ENCODE peak calls at places on chromosomes 13 and 19, in four cellular contexts. One of them, this sample, is unnamed.

GRCh38 chr13:31909889-31910551 is 121.6 kb upstream of the FRY start:
- DNase-seq in activated naive CD8-positive, alpha-beta T cell treated with anti-CD3 and anti-CD28 coated beads for 36 hours: peak
- DNase-seq in psoas muscle: no peak
- DNase-seq in NCI-H748 treated with DMSO at 0.1 percent for 48 hours: peak
- DNase-seq in this sample: peak

GRCh38 chr13:32622827-32623226 is 36.6 kb downstream of the PDS5B start:
- DNase-seq in activated naive CD8-positive, alpha-beta T cell treated with anti-CD3 and anti-CD28 coated beads for 36 hours: no peak
- DNase-seq in psoas muscle: no peak
- DNase-seq in NCI-H748 treated with DMSO at 0.1 percent for 48 hours: no peak
- DNase-seq in this sample: peak

GRCh38 chr13:33644607-33645543 is 173.1 kb upstream of the RFC3 start:
- DNase-seq in activated naive CD8-positive, alpha-beta T cell treated with anti-CD3 and anti-CD28 coated beads for 36 hours: no peak
- DNase-seq in psoas muscle: peak
- DNase-seq in NCI-H748 treated with DMSO at 0.1 percent for 48 hours: no peak
- DNase-seq in this sample: peak

GRCh38 chr19:8877854-8878705 is 45.9 kb downstream of the MBD3L1 start:
- DNase-seq in activated naive CD8-positive, alpha-beta T cell treated with anti-CD3 and anti-CD28 coated beads for 36 hours: no peak
- DNase-seq in psoas muscle: no peak
- DNase-seq in NCI-H748 treated with DMSO at 0.1 percent for 48 hours: no peak
- DNase-seq in this sample: no peak

GRCh38 chr19:19256072-19256969 is 16.8 kb downstream of the TM6SF2 start:
- DNase-seq in activated naive CD8-positive, alpha-beta T cell treated with anti-CD3 and anti-CD28 coated beads for 36 hours: no peak
- DNase-seq in psoas muscle: no peak
- DNase-seq in NCI-H748 treated with DMSO at 0.1 percent for 48 hours: peak
- DNase-seq in this sample: no peak

GRCh38 chr13:95787356-95788099 is 110.6 kb downstream of the DNAJC3 start:
- DNase-seq in activated naive CD8-positive, alpha-beta T cell treated with anti-CD3 and anti-CD28 coated beads for 36 hours: no peak
- DNase-seq in psoas muscle: no peak
- DNase-seq in NCI-H748 treated with DMSO at 0.1 percent for 48 hours: no peak
- DNase-seq in this sample: no peak

GRCh38 chr19:10961073-10961762 is 388 bp downstream of the SMARCA4 start:
- DNase-seq in activated naive CD8-positive, alpha-beta T cell treated with anti-CD3 and anti-CD28 coated beads for 36 hours: no peak
- DNase-seq in psoas muscle: peak
- DNase-seq in NCI-H748 treated with DMSO at 0.1 percent for 48 hours: no peak
- DNase-seq in this sample: peak

GRCh38 chr13:43128504-43128929 is 105.1 kb downstream of the DNAJC15 start:
- DNase-seq in activated naive CD8-positive, alpha-beta T cell treated with anti-CD3 and anti-CD28 coated beads for 36 hours: no peak
- DNase-seq in psoas muscle: peak
- DNase-seq in NCI-H748 treated with DMSO at 0.1 percent for 48 hours: no peak
- DNase-seq in this sample: no peak

GRCh38 chr19:38735257-38735686 is 9.0 kb downstream of the CAPN12 start:
- DNase-seq in activated naive CD8-positive, alpha-beta T cell treated with anti-CD3 and anti-CD28 coated beads for 36 hours: peak
- DNase-seq in psoas muscle: no peak
- DNase-seq in NCI-H748 treated with DMSO at 0.1 percent for 48 hours: peak
- DNase-seq in this sample: peak

GRCh38 chr13:51325837-51326236 is 13.7 kb upstream of the SERPINE3 start:
- DNase-seq in activated naive CD8-positive, alpha-beta T cell treated with anti-CD3 and anti-CD28 coated beads for 36 hours: no peak
- DNase-seq in psoas muscle: no peak
- DNase-seq in NCI-H748 treated with DMSO at 0.1 percent for 48 hours: no peak
- DNase-seq in this sample: no peak

GRCh38 chr13:95184317-95184716 is 116.9 kb downstream of the ABCC4 start:
- DNase-seq in activated naive CD8-positive, alpha-beta T cell treated with anti-CD3 and anti-CD28 coated beads for 36 hours: no peak
- DNase-seq in psoas muscle: no peak
- DNase-seq in NCI-H748 treated with DMSO at 0.1 percent for 48 hours: no peak
- DNase-seq in this sample: no peak

GRCh38 chr13:83620535-83621220 is 261.6 kb downstream of the SLITRK1 start:
- DNase-seq in activated naive CD8-positive, alpha-beta T cell treated with anti-CD3 and anti-CD28 coated beads for 36 hours: no peak
- DNase-seq in psoas muscle: no peak
- DNase-seq in NCI-H748 treated with DMSO at 0.1 percent for 48 hours: no peak
- DNase-seq in this sample: no peak

GRCh38 chr13:109628251-109628699 is 158.1 kb downstream of the IRS2 start:
- DNase-seq in activated naive CD8-positive, alpha-beta T cell treated with anti-CD3 and anti-CD28 coated beads for 36 hours: no peak
- DNase-seq in psoas muscle: no peak
- DNase-seq in NCI-H748 treated with DMSO at 0.1 percent for 48 hours: no peak
- DNase-seq in this sample: no peak

GRCh38 chr19:54882758-54883157 is 8.7 kb downstream of the FCAR start:
- DNase-seq in activated naive CD8-positive, alpha-beta T cell treated with anti-CD3 and anti-CD28 coated beads for 36 hours: no peak
- DNase-seq in psoas muscle: no peak
- DNase-seq in NCI-H748 treated with DMSO at 0.1 percent for 48 hours: no peak
- DNase-seq in this sample: peak

GRCh38 chr19:1019980-1020867 is 699 bp downstream of the TMEM259 start:
- DNase-seq in activated naive CD8-positive, alpha-beta T cell treated with anti-CD3 and anti-CD28 coated beads for 36 hours: no peak
- DNase-seq in psoas muscle: no peak
- DNase-seq in NCI-H748 treated with DMSO at 0.1 percent for 48 hours: no peak
- DNase-seq in this sample: peak

GRCh38 chr13:98829541-98829940 is 77.1 kb upstream of the SLC15A1 start:
- DNase-seq in activated naive CD8-positive, alpha-beta T cell treated with anti-CD3 and anti-CD28 coated beads for 36 hours: no peak
- DNase-seq in psoas muscle: no peak
- DNase-seq in NCI-H748 treated with DMSO at 0.1 percent for 48 hours: no peak
- DNase-seq in this sample: no peak

GRCh38 chr13:107554355-107554905 is 660.9 kb downstream of the LIG4 start:
- DNase-seq in activated naive CD8-positive, alpha-beta T cell treated with anti-CD3 and anti-CD28 coated beads for 36 hours: no peak
- DNase-seq in psoas muscle: no peak
- DNase-seq in NCI-H748 treated with DMSO at 0.1 percent for 48 hours: peak
- DNase-seq in this sample: no peak

GRCh38 chr19:12580180-12580694 is 29.0 kb upstream of the ZNF564 start:
- DNase-seq in activated naive CD8-positive, alpha-beta T cell treated with anti-CD3 and anti-CD28 coated beads for 36 hours: no peak
- DNase-seq in psoas muscle: no peak
- DNase-seq in NCI-H748 treated with DMSO at 0.1 percent for 48 hours: no peak
- DNase-seq in this sample: no peak

This sample was measured in activated CD8-positive, alpha-beta T cell treated with anti-CD3 and anti-CD28 coated beads for 36 hours.